ENCODE peak calls at places on chromosomes 16 and 17, in eight cellular contexts. T is activated CD4-positive, alpha-beta T cell treated with anti-CD3 and anti-CD28 coated beads for 24 hours; P is caudate nucleus; W is NCI-H1436 treated with DMSO at 0.1 percent for 48 hours; S is tibial artery; Q is GOT3; U is CD4-positive, alpha-beta memory T cell; H is Panc1. C is an unnamed sample.

GRCh38 chr17:66571745-66572144 is 263.2 kb upstream of the CACNG5 start:
- DNase-seq in H (no peak), T (no peak), U (no peak), S (no peak), Q (no peak), W (no peak), P (no peak), C (no peak)

GRCh38 chr16:22328081-22328725 is 31.0 kb downstream of the POLR3E start:
- DNase-seq in P (no peak), S (no peak), Q (no peak), T (no peak), H (no peak), W (no peak), U (no peak), C (no peak)

GRCh38 chr17:68101992-68102758 is 66.6 kb downstream of the KPNA2 start:
- DNase-seq in S (peak; percentile 30), W (no peak), U (peak; percentile 47), Q (no peak), H (no peak), T (no peak), P (no peak), C (peak; percentile 44)

GRCh38 chr16:88333645-88334516 is 48.9 kb upstream of the ZNF469 start:
- DNase-seq in Q (no peak), U (no peak), P (no peak), W (no peak), T (no peak), S (no peak), H (no peak), C (no peak)

GRCh38 chr17:82893779-82894178 is 54.0 kb upstream of the ZNF750 start:
- DNase-seq in H (no peak), S (no peak), T (no peak), P (no peak), W (no peak), Q (no peak), U (no peak), C (no peak)

GRCh38 chr16:67339453-67339852 is 12.8 kb downstream of the LRRC36 start:
- DNase-seq in Q (no peak), W (no peak), P (no peak), T (no peak), H (no peak), S (no peak), U (no peak), C (no peak)

GRCh38 chr16:84243732-84244131 is 3.9 kb upstream of the KCNG4 start:
- DNase-seq in W (no peak), P (no peak), Q (no peak), S (no peak), U (no peak), T (no peak), H (no peak), C (no peak)

GRCh38 chr16:56858375-56858774 is 6.6 kb upstream of the SLC12A3 start:
- DNase-seq in H (no peak), T (no peak), Q (no peak), U (no peak), P (no peak), W (no peak), S (no peak), C (no peak)

GRCh38 chr16:31696968-31697743 is 169.5 kb downstream of the AHSP start:
- DNase-seq in W (no peak), U (no peak), T (no peak), S (no peak), Q (no peak), H (peak; percentile 41), P (no peak), C (no peak)

C was measured in naive thymus-derived CD4-positive, alpha-beta T cell.